ENCODE peak calls at places on chromosomes 4 and X, in five cellular contexts. One of them, this sample, is unnamed.

GRCh38 chrX:68429216-68429615 is 4.1 kb downstream of the OPHN1 start:
- DNase-seq in NCI-H1417: no peak
- DNase-seq in GM18507: no peak
- DNase-seq in activated CD8-positive, alpha-beta memory T cell treated with anti-CD3 and anti-CD28 coated beads for 48 hours: no peak
- DNase-seq in Kasumi-1: no peak
- DNase-seq in this sample: no peak

GRCh38 chr4:124121511-124121934 is 591.0 kb downstream of the ANKRD50 start:
- DNase-seq in GM18507: no peak
- DNase-seq in Kasumi-1: no peak
- DNase-seq in NCI-H1417: no peak
- DNase-seq in activated CD8-positive, alpha-beta memory T cell treated with anti-CD3 and anti-CD28 coated beads for 48 hours: no peak
- DNase-seq in this sample: no peak

GRCh38 chr4:77286906-77287305 is 129.9 kb downstream of the CCNG2 start:
- DNase-seq in NCI-H1417: no peak
- DNase-seq in Kasumi-1: no peak
- DNase-seq in GM18507: no peak
- DNase-seq in activated CD8-positive, alpha-beta memory T cell treated with anti-CD3 and anti-CD28 coated beads for 48 hours: no peak
- DNase-seq in this sample: no peak

GRCh38 chrX:52424658-52425057 is 55.8 kb downstream of the XAGE2 start:
- DNase-seq in GM18507: no peak
- DNase-seq in activated CD8-positive, alpha-beta memory T cell treated with anti-CD3 and anti-CD28 coated beads for 48 hours: no peak
- DNase-seq in Kasumi-1: no peak
- DNase-seq in NCI-H1417: no peak
- DNase-seq in this sample: no peak

GRCh38 chr4:6343950-6344408 is 74.3 kb downstream of the WFS1 start:
- DNase-seq in GM18507: no peak
- DNase-seq in Kasumi-1: no peak
- DNase-seq in NCI-H1417: no peak
- DNase-seq in activated CD8-positive, alpha-beta memory T cell treated with anti-CD3 and anti-CD28 coated beads for 48 hours: no peak
- DNase-seq in this sample: no peak

GRCh38 chr4:48254381-48255072 is 15.1 kb downstream of the TEC start:
- DNase-seq in NCI-H1417: no peak
- DNase-seq in Kasumi-1: no peak
- DNase-seq in GM18507: no peak
- DNase-seq in activated CD8-positive, alpha-beta memory T cell treated with anti-CD3 and anti-CD28 coated beads for 48 hours: no peak
- DNase-seq in this sample: no peak

GRCh38 chr4:178599521-178599920 is 1157.3 kb upstream of the AGA start:
- DNase-seq in GM18507: no peak
- DNase-seq in activated CD8-positive, alpha-beta memory T cell treated with anti-CD3 and anti-CD28 coated beads for 48 hours: no peak
- DNase-seq in NCI-H1417: no peak
- DNase-seq in Kasumi-1: no peak
- DNase-seq in this sample: no peak

GRCh38 chrX:112846114-112846513 is 5.5 kb upstream of the AMOT start:
- DNase-seq in Kasumi-1: no peak
- DNase-seq in NCI-H1417: no peak
- DNase-seq in activated CD8-positive, alpha-beta memory T cell treated with anti-CD3 and anti-CD28 coated beads for 48 hours: no peak
- DNase-seq in GM18507: no peak
- DNase-seq in this sample: no peak

GRCh38 chr4:156948738-156949137 is 22.9 kb downstream of the PDGFC start:
- DNase-seq in GM18507: no peak
- DNase-seq in Kasumi-1: no peak
- DNase-seq in activated CD8-positive, alpha-beta memory T cell treated with anti-CD3 and anti-CD28 coated beads for 48 hours: no peak
- DNase-seq in NCI-H1417: no peak
- DNase-seq in this sample: no peak

GRCh38 chr4:76733380-76733779 is 164.6 kb downstream of the SOWAHB start:
- DNase-seq in activated CD8-positive, alpha-beta memory T cell treated with anti-CD3 and anti-CD28 coated beads for 48 hours: no peak
- DNase-seq in GM18507: no peak
- DNase-seq in NCI-H1417: peak
- DNase-seq in Kasumi-1: no peak
- DNase-seq in this sample: no peak

GRCh38 chr4:140116442-140117104 is 37.4 kb downstream of the MAML3 start:
- DNase-seq in Kasumi-1: peak
- DNase-seq in GM18507: no peak
- DNase-seq in activated CD8-positive, alpha-beta memory T cell treated with anti-CD3 and anti-CD28 coated beads for 48 hours: no peak
- DNase-seq in NCI-H1417: no peak
- DNase-seq in this sample: no peak

GRCh38 chr4:126582737-126583136 is 1050.0 kb upstream of the INTU start:
- DNase-seq in Kasumi-1: peak
- DNase-seq in activated CD8-positive, alpha-beta memory T cell treated with anti-CD3 and anti-CD28 coated beads for 48 hours: no peak
- DNase-seq in GM18507: no peak
- DNase-seq in NCI-H1417: no peak
- DNase-seq in this sample: no peak

GRCh38 chrX:70454441-70455365 is 10.1 kb downstream of the DLG3 start:
- DNase-seq in Kasumi-1: peak
- DNase-seq in NCI-H1417: peak
- DNase-seq in GM18507: peak
- DNase-seq in activated CD8-positive, alpha-beta memory T cell treated with anti-CD3 and anti-CD28 coated beads for 48 hours: peak
- DNase-seq in this sample: no peak

GRCh38 chr4:177285953-177286352 is 23.7 kb upstream of the NEIL3 start:
- DNase-seq in NCI-H1417: no peak
- DNase-seq in GM18507: no peak
- DNase-seq in activated CD8-positive, alpha-beta memory T cell treated with anti-CD3 and anti-CD28 coated beads for 48 hours: no peak
- DNase-seq in Kasumi-1: no peak
- DNase-seq in this sample: no peak

GRCh38 chr4:140256941-140257340 is 103.0 kb upstream of the MAML3 start:
- DNase-seq in NCI-H1417: no peak
- DNase-seq in GM18507: no peak
- DNase-seq in Kasumi-1: no peak
- DNase-seq in activated CD8-positive, alpha-beta memory T cell treated with anti-CD3 and anti-CD28 coated beads for 48 hours: no peak
- DNase-seq in this sample: no peak

GRCh38 chrX:87736576-87736975 is 219.0 kb downstream of the KLHL4 start:
- DNase-seq in NCI-H1417: no peak
- DNase-seq in GM18507: no peak
- DNase-seq in Kasumi-1: no peak
- DNase-seq in activated CD8-positive, alpha-beta memory T cell treated with anti-CD3 and anti-CD28 coated beads for 48 hours: no peak
- DNase-seq in this sample: no peak

GRCh38 chrX:96979766-96980165 is 96.1 kb downstream of the RPA4 start:
- DNase-seq in Kasumi-1: no peak
- DNase-seq in NCI-H1417: no peak
- DNase-seq in GM18507: no peak
- DNase-seq in activated CD8-positive, alpha-beta memory T cell treated with anti-CD3 and anti-CD28 coated beads for 48 hours: no peak
- DNase-seq in this sample: no peak